ENCODE peak calls at places on chromosomes 12 and 14, in six cellular contexts. P is epithelial cell of prostate; T is activated CD4-positive, alpha-beta T cell treated with anti-CD3 and anti-CD28 coated beads, Interleukin-2, amount 10 ng/mL, durations not matched to agents 7 days and 5 days; L is NCI-H2081; A is AG10803; S is heart right ventricle. W is an unnamed sample.

GRCh38 chr12:127425474-127425873 is 841.5 kb upstream of the TMEM132C start:
- DNase-seq in L (no peak), P (no peak), S (no peak), T (no peak), A (no peak), W (no peak)

GRCh38 chr14:56817396-56817921 is 7.2 kb upstream of the OTX2 start:
- DNase-seq in P (no peak), A (no peak), L (no peak), T (no peak), S (no peak), W (no peak)

GRCh38 chr12:55736780-55737580 is 5.9 kb upstream of the GDF11 start:
- DNase-seq in A (peak), L (peak), T (peak), S (peak), P (no peak), W (peak)

GRCh38 chr12:39145175-39145999 is 240.0 kb upstream of the CPNE8 start:
- DNase-seq in L (no peak), A (peak), P (no peak), S (peak), T (peak), W (peak)

GRCh38 chr12:122459211-122459610 is 36.7 kb upstream of the CLIP1 start:
- DNase-seq in T (no peak), L (no peak), S (no peak), A (no peak), P (no peak), W (no peak)

GRCh38 chr12:82650627-82651337 is 35.9 kb upstream of the TMTC2 start:
- DNase-seq in S (no peak), T (no peak), P (peak), L (no peak), A (no peak), W (no peak)

GRCh38 chr12:80056845-80057244 is 42.5 kb upstream of the OTOGL start:
- DNase-seq in S (no peak), P (no peak), L (peak), T (no peak), A (no peak), W (no peak)

GRCh38 chr12:59723520-59723919 is 127.7 kb downstream of the SLC16A7 start:
- DNase-seq in T (no peak), S (no peak), P (no peak), A (no peak), L (no peak), W (no peak)

GRCh38 chr12:57609091-57609780 is 2.0 kb upstream of the ARHGEF25 start:
- DNase-seq in S (no peak), P (no peak), T (no peak), A (no peak), L (no peak), W (no peak)

GRCh38 chr14:60777856-60778578 is 43.5 kb downstream of the MNAT1 start:
- DNase-seq in A (peak), T (no peak), S (no peak), P (peak), L (no peak), W (no peak)

GRCh38 chr12:1530592-1531159 is 63.7 kb downstream of the FBXL14 start:
- DNase-seq in P (no peak), S (no peak), A (no peak), T (no peak), L (no peak), W (peak)

GRCh38 chr12:130711751-130712150 is 4.3 kb downstream of the RIMBP2 start:
- DNase-seq in S (no peak), A (no peak), L (no peak), T (no peak), P (no peak), W (peak)

GRCh38 chr12:132772551-132772950 is 10.9 kb upstream of the ANKLE2 start:
- DNase-seq in T (no peak), S (no peak), L (no peak), A (no peak), P (no peak), W (no peak)

GRCh38 chr14:59032821-59033220 is 155.6 kb upstream of the DAAM1 start:
- DNase-seq in S (no peak), L (no peak), A (peak), T (no peak), P (no peak), W (peak)

GRCh38 chr12:56616924-56617323 is 13.2 kb downstream of the BAZ2A start:
- DNase-seq in L (no peak), T (no peak), P (no peak), A (no peak), S (no peak), W (no peak)

GRCh38 chr14:89534896-89535615 is 118.0 kb upstream of the FOXN3 start:
- DNase-seq in P (no peak), L (no peak), A (peak), S (no peak), T (no peak), W (no peak)

GRCh38 chr12:117393656-117394055 is 32.2 kb upstream of the NOS1 start:
- DNase-seq in S (no peak), L (no peak), A (no peak), P (no peak), T (no peak), W (no peak)

GRCh38 chr14:84998216-84998615 is 531.7 kb upstream of the FLRT2 start:
- DNase-seq in L (no peak), S (no peak), A (no peak), P (no peak), T (no peak), W (no peak)

GRCh38 chr14:53952533-53952932 is 4.1 kb downstream of the BMP4 start:
- DNase-seq in L (no peak), P (no peak), S (no peak), T (no peak), A (no peak), W (no peak)

GRCh38 chr12:42473130-42473529 is 116.4 kb downstream of the PRICKLE1 start:
- DNase-seq in L (no peak), S (no peak), P (peak), T (no peak), A (peak), W (no peak)

GRCh38 chr12:54980341-54980740 is 4.2 kb downstream of the TESPA1 start:
- DNase-seq in L (no peak), T (peak), P (no peak), S (no peak), A (no peak), W (no peak)

GRCh38 chr14:72332054-72332453 is 399.8 kb downstream of the RGS6 start:
- DNase-seq in L (no peak), T (no peak), P (no peak), A (no peak), S (no peak), W (no peak)

GRCh38 chr12:89475203-89475990 is 49.2 kb downstream of the GALNT4 start:
- DNase-seq in S (no peak), P (no peak), A (no peak), L (no peak), T (no peak), W (no peak)

GRCh38 chr12:69044887-69045286 is 111.9 kb upstream of the CPM start:
- DNase-seq in P (no peak), A (no peak), S (no peak), L (no peak), T (no peak), W (no peak)

GRCh38 chr14:76228138-76228537 is 76.4 kb downstream of the GPATCH2L start:
- DNase-seq in P (no peak), S (no peak), L (no peak), T (no peak), A (no peak), W (no peak)

GRCh38 chr14:35337074-35337556 is 44.9 kb downstream of the PSMA6 start:
- DNase-seq in T (no peak), L (no peak), P (no peak), S (no peak), A (no peak), W (peak)

GRCh38 chr12:104999347-104999685 is 13.2 kb downstream of the NOPCHAP1 start:
- DNase-seq in P (no peak), S (no peak), T (no peak), A (no peak), L (no peak), W (no peak)

GRCh38 chr12:117885211-117885610 is 83.6 kb downstream of the KSR2 start:
- DNase-seq in T (no peak), L (no peak), S (no peak), P (no peak), A (no peak), W (no peak)

GRCh38 chr14:101005447-101005846 is 101.9 kb upstream of the RTL1 start:
- DNase-seq in P (no peak), T (no peak), L (no peak), A (no peak), S (peak), W (no peak)

GRCh38 chr14:90777830-90778467 is 38.3 kb downstream of the TTC7B start:
- DNase-seq in S (no peak), L (no peak), T (no peak), P (no peak), A (no peak), W (no peak)

GRCh38 chr12:123713398-123714301 is 1.5 kb downstream of the ATP6V0A2 start:
- DNase-seq in S (no peak), T (peak), L (peak), P (no peak), A (peak), W (no peak)

GRCh38 chr14:35932659-35933159 is 106.6 kb downstream of the BRMS1L start:
- DNase-seq in A (no peak), T (peak), S (no peak), L (no peak), P (no peak), W (no peak)

GRCh38 chr12:57894577-57895292 is 46.6 kb upstream of the ATP23 start:
- DNase-seq in A (no peak), S (no peak), P (no peak), T (no peak), L (peak), W (no peak)

GRCh38 chr12:120235369-120236123 is 30.0 kb downstream of the PXN start:
- DNase-seq in T (no peak), S (no peak), L (no peak), A (no peak), P (no peak), W (no peak)

GRCh38 chr14:79724934-79725717 is 486.2 kb downstream of the DIO2 start:
- DNase-seq in A (no peak), P (no peak), T (peak), L (no peak), S (no peak), W (no peak)

GRCh38 chr14:99217556-99217955 is 54.4 kb downstream of the BCL11B start:
- DNase-seq in T (no peak), A (no peak), L (no peak), S (no peak), P (no peak), W (no peak)

GRCh38 chr14:72782182-72782508 is 111.8 kb downstream of the DPF3 start:
- DNase-seq in T (no peak), A (no peak), P (no peak), L (no peak), S (no peak), W (no peak)

GRCh38 chr14:57884175-57884574 is 18.3 kb upstream of the SLC35F4 start:
- DNase-seq in L (peak), P (no peak), A (no peak), S (no peak), T (no peak), W (no peak)

W was measured in NCI-H526.